ENCODE peak calls at places on chromosomes 13 and 19, in eight cellular contexts. W is left ventricle myocardium inferior, U is A549, Y is psoas muscle, T is endothelial cell of umbilical vein, M is mammary epithelial cell, P is OCI-LY7, R is lower lobe of right lung. I is an unnamed sample. For H3K4me1, the result is how much of the 10 kb centered on the place peaks cover.

GRCh38 chr13:96817336-96817941 is 176.8 kb downstream of the OXGR1 start:
- DNase-seq in W (no peak), U (peak), Y (no peak), T (peak), M (peak), P (peak), R (no peak), I (no peak)

GRCh38 chr19:46393456-46394397 is 19.6 kb downstream of the CCDC8 start:
- DNase-seq in W (no peak), U (no peak), Y (no peak), T (no peak), M (no peak), P (no peak), R (peak), I (no peak)

GRCh38 chr19:53883231-53883661 is 1.2 kb downstream of the PRKCG start:
- DNase-seq in W (no peak), U (no peak), Y (no peak), T (no peak), M (no peak), P (no peak), R (no peak), I (no peak)

GRCh38 chr19:50277966-50278580 is 51.1 kb downstream of the KCNC3 start:
- DNase-seq in W (no peak), U (no peak), Y (no peak), T (no peak), M (no peak), P (no peak), R (no peak), I (no peak)

GRCh38 chr13:98014766-98015165 is 61.3 kb downstream of the IPO5 start:
- DNase-seq in W (no peak), U (no peak), Y (no peak), T (peak), M (peak), P (no peak), R (no peak), I (no peak)

GRCh38 chr13:114115191-114115671 is 17.2 kb downstream of the RASA3 start:
- DNase-seq in W (no peak), U (peak), Y (peak), T (peak), M (peak), P (no peak), R (peak), I (peak)

GRCh38 chr19:34017024-34017423 is 155.3 kb upstream of the LSM14A start:
- DNase-seq in W (no peak), U (peak), Y (no peak), T (no peak), M (no peak), P (no peak), R (no peak), I (no peak)

GRCh38 chr13:112510002-112510780 is 77.8 kb downstream of the TUBGCP3 start:
- DNase-seq in W (no peak), U (peak), Y (no peak), T (peak), M (peak), P (peak), R (peak), I (peak)

GRCh38 chr13:100290165-100290801 is 201.4 kb downstream of the PCCA start:
- DNase-seq in W (no peak), U (no peak), Y (no peak), T (no peak), M (no peak), P (no peak), R (no peak), I (no peak)
- H3K4me1 ChIP-seq in W (under half), U (under half), Y (under half), T (under half), M (under half), P (under half), R (under half), I (under half)

GRCh38 chr13:68929055-68929454 is 1178.6 kb upstream of the ATXN8OS start:
- DNase-seq in W (no peak), U (no peak), Y (no peak), T (no peak), M (no peak), P (no peak), R (no peak), I (no peak)

GRCh38 chr13:68923995-68924394 is 1183.6 kb upstream of the ATXN8OS start:
- DNase-seq in W (no peak), U (no peak), Y (no peak), T (no peak), M (no peak), P (no peak), R (no peak), I (no peak)

GRCh38 chr13:68927387-68928026 is 1180.1 kb upstream of the ATXN8OS start:
- DNase-seq in W (no peak), U (peak), Y (no peak), T (peak), M (no peak), P (no peak), R (no peak), I (peak)
- TF ChIP-seq CTCF in W (peak), U (peak), Y (no peak), T (peak), M (no peak), P (peak), R (peak), I (peak)

DNA sequence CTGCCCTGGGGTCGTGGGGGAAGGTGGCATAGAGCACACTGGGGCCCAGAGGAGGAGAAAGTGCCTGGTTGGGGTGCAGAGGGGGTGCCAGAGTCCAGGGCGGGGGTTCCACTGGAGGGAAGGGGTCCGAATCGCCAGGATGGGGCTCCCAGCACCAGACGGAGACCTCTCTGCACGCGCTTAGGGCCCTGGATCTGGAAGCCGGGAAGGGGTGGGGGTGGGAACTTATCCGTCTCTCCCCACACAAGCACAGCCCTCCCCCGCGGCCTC is 2.8 kb downstream of the MIDN start:
- DNase-seq in W (no peak), U (peak), Y (no peak), T (peak), M (peak), P (no peak), R (peak), I (peak)
- H3K4me1 ChIP-seq in W (half or more), U (under half), Y (half or more), T (under half), M (under half), P (under half), R (half or more), I (half or more)

GRCh38 chr13:57582032-57582431 is 49.5 kb upstream of the PCDH17 start:
- DNase-seq in W (no peak), U (no peak), Y (no peak), T (no peak), M (no peak), P (no peak), R (no peak), I (no peak)
- TF ChIP-seq CTCF in W (no peak), U (no peak), Y (no peak), T (no peak), M (no peak), P (no peak), R (no peak), I (no peak)

GRCh38 chr19:18510216-18510615 is 11.7 kb downstream of the ELL start:
- DNase-seq in W (no peak), U (no peak), Y (no peak), T (no peak), M (no peak), P (no peak), R (no peak), I (no peak)
- H3K4me1 ChIP-seq in W (half or more), U (under half), Y (half or more), T (under half), M (under half), P (under half), R (half or more), I (half or more)

DNA sequence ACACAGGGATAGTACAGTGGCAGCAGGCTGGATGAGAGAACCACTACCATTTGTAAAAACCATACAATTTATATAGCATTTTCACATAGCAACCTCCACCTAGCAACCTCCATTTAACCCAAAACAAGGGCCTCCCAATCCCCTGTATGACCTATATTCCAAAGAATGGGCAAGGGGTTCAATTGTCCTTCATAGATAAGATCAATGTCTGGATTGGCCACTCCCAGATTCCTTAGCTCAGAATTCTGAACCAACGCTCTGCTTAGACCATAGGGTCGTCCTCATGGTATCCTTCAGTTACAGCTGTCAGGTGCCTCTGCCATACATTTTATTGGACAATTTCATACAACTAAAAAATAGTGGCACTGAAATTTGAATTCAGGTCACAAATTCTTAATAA is 166.2 kb downstream of the KCTD12 start:
- DNase-seq in W (no peak), U (no peak), Y (no peak), T (no peak), M (no peak), P (no peak), R (no peak), I (no peak)
- TF ChIP-seq CTCF in W (no peak), U (no peak), Y (no peak), T (no peak), M (no peak), P (no peak), R (no peak), I (no peak)

GRCh38 chr13:44307255-44307654 is 66.4 kb upstream of the SERP2 start:
- DNase-seq in W (no peak), U (peak), Y (no peak), T (peak), M (no peak), P (no peak), R (no peak), I (no peak)

GRCh38 chr13:44307844-44308243 is 65.8 kb upstream of the SERP2 start:
- DNase-seq in W (no peak), U (no peak), Y (no peak), T (no peak), M (no peak), P (no peak), R (no peak), I (no peak)

GRCh38 chr13:44305216-44305615 is 68.4 kb upstream of the SERP2 start:
- DNase-seq in W (no peak), U (no peak), Y (no peak), T (no peak), M (no peak), P (no peak), R (no peak), I (no peak)

GRCh38 chr13:44305845-44306244 is 67.8 kb upstream of the SERP2 start:
- DNase-seq in W (no peak), U (no peak), Y (no peak), T (peak), M (peak), P (no peak), R (no peak), I (no peak)

GRCh38 chr13:44306401-44307192 is 67.0 kb upstream of the SERP2 start:
- DNase-seq in W (peak), U (peak), Y (peak), T (peak), M (peak), P (no peak), R (no peak), I (no peak)
- H3K4me1 ChIP-seq in W (half or more), U (half or more), Y (under half), T (under half), M (half or more), P (under half), R (under half), I (under half)

DNA sequence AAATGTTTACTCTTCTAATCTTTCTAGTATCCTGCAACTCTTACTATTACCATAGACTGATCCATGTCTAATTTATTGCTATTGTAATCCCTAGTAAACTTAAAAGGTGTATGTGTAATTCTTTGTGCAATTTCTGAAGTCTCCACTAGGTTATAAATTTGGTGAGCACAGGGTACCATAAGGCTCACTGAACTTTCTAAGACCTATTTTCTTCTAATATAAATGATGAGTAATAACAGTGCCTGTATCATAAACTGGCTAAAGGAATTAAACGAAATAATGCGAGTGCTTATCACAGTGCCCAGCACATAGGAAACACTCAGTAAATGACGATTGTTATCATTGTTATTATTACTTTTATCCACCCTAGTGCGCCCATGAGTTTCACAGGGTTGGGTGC is 119.1 kb downstream of the KLF12 start:
- DNase-seq in W (no peak), U (no peak), Y (no peak), T (no peak), M (no peak), P (peak), R (no peak), I (no peak)
- TF ChIP-seq CTCF in W (peak), U (peak), Y (no peak), T (no peak), M (peak), P (peak), R (no peak), I (no peak)

GRCh38 chr19:7930765-7931164 is 4.8 kb upstream of the CTXN1 start:
- DNase-seq in W (no peak), U (no peak), Y (no peak), T (no peak), M (no peak), P (no peak), R (no peak), I (no peak)
- H3K4me1 ChIP-seq in W (under half), U (under half), Y (under half), T (under half), M (under half), P (under half), R (under half), I (under half)

I was measured in testis.